ENCODE peak calls at places on chromosomes 4 and X, in five cellular contexts. K is transverse colon, E is lower lobe of right lung, B is left lung, L is DND-41. W is an unnamed sample. For H3K9me3, the result is how much of the 10 kb centered on the place peaks cover.

GRCh38 chrX:150984164-150984824 is 1.2 kb downstream of the HMGB3 start:
- DNase-seq in K (no peak), E (no peak), B (no peak), L (peak), W (no peak)

GRCh38 chr4:165481458-165481857 is 102.7 kb downstream of the CPE start:
- DNase-seq in K (no peak), E (no peak), B (no peak), L (no peak), W (no peak)

GRCh38 chrX:101208152-101208905 is 11.3 kb upstream of the DRP2 start:
- DNase-seq in K (no peak), E (no peak), B (no peak), L (no peak), W (no peak)

GRCh38 chrX:20217279-20217678 is 49.4 kb downstream of the RPS6KA3 start:
- DNase-seq in K (no peak), E (no peak), B (no peak), L (no peak), W (no peak)

GRCh38 chrX:29662101-29662500 is 553.3 kb upstream of the MAGEB2 start:
- DNase-seq in K (no peak), E (no peak), B (no peak), L (no peak), W (no peak)

GRCh38 chr4:73621357-73621756 is 1.1 kb upstream of the RASSF6 start:
- DNase-seq in K (no peak), E (no peak), B (no peak), L (no peak), W (no peak)

GRCh38 chr4:103415801-103416200 is 217.7 kb upstream of the CENPE start:
- DNase-seq in K (no peak), E (no peak), B (no peak), L (peak), W (no peak)

GRCh38 chr4:83535520-83535944 is 376 bp upstream of the GPAT3 start:
- DNase-seq in K (peak), E (peak), B (peak), L (no peak), W (no peak)

GRCh38 chr4:177596035-177596434 is 153.8 kb upstream of the AGA start:
- DNase-seq in K (no peak), E (no peak), B (no peak), L (peak), W (peak)

GRCh38 chrX:136652822-136653723 is 5.1 kb downstream of the CD40LG start:
- DNase-seq in K (no peak), E (no peak), B (no peak), L (no peak), W (no peak)
- H3K27ac ChIP-seq in K (no peak), E (no peak), B (no peak), L (no peak), W (no peak)

DNA sequence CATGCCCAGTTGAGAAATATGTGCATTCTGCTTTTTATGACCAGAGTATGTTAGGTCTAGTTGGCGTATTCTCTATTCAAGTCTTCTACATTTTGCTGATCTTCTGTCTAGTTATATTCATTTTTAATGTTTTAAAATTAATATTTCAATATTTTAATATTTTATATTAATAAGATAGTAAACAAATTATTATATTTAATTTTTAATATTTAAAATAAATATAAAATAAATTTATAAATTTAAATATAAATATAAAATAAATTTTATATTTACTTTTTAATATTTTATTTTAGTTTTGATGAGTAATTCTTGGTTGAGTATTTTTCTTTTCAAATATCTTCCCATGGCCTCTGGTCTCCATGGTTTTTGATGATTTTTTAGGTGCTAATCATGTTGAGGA is 123.8 kb downstream of the GABRA2 start:
- DNase-seq in K (no peak), E (no peak), B (no peak), L (no peak), W (no peak)
- H3K9me3 ChIP-seq in K (under half), E (under half), B (under half), L (under half), W (under half)

GRCh38 chrX:123990602-123991001 is 29.1 kb downstream of the STAG2 start:
- DNase-seq in K (no peak), E (no peak), B (no peak), L (no peak), W (no peak)

GRCh38 chrX:123989235-123989634 is 27.7 kb downstream of the STAG2 start:
- DNase-seq in K (no peak), E (no peak), B (no peak), L (no peak), W (no peak)

GRCh38 chrX:123988423-123989116 is 27.1 kb downstream of the STAG2 start:
- DNase-seq in K (no peak), E (no peak), B (no peak), L (no peak), W (no peak)

GRCh38 chrX:123993326-123993725 is 31.8 kb downstream of the STAG2 start:
- DNase-seq in K (no peak), E (no peak), B (no peak), L (no peak), W (no peak)

DNA sequence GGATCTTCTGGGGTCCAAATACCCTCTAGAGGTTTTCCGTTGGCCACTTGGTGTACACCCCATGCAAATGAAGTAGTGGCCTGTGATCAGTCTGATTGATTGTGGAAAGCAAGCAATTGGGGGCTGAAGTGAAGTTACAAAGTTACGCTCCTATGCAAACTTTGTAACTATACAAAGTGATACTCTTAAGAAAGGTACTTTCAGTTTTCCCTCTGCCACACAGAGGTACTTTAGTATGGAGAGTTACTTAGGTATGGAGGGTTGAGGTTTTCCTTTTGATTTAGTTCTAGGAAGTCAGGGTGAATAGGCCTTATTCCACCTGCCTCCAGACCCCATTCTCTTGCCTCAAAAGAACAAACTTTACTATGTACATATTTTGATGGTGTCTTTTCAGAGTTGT is 28.7 kb downstream of the STAG2 start:
- DNase-seq in K (no peak), E (no peak), B (no peak), L (no peak), W (no peak)
- H3K27ac ChIP-seq in K (no peak), E (no peak), B (no peak), L (no peak), W (no peak)

GRCh38 chr4:5774416-5775056 is 63.5 kb downstream of the EVC start:
- DNase-seq in K (no peak), E (no peak), B (no peak), L (no peak), W (no peak)

GRCh38 chr4:5772528-5773270 is 61.7 kb downstream of the EVC start:
- DNase-seq in K (no peak), E (no peak), B (no peak), L (no peak), W (no peak)

GRCh38 chr4:5776510-5776909 is 65.5 kb downstream of the EVC start:
- DNase-seq in K (no peak), E (no peak), B (no peak), L (no peak), W (no peak)

GRCh38 chr4:5770051-5770450 is 59.0 kb downstream of the EVC start:
- DNase-seq in K (no peak), E (no peak), B (no peak), L (no peak), W (no peak)

DNA sequence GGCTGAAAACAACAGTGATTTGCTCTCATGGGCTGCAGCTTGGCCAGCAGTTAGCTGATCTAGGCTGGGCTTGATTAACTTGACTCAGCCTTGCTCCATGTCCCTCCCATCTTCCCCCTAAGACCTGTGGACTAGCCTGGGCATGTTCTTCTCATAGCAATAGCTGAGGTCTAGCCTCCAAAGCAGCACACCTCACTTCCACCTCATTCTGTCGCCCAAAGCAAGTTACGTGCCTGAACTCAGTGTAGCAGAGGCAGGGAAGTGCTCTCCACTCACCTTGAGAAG is 62.2 kb downstream of the EVC start:
- DNase-seq in K (no peak), E (no peak), B (no peak), L (no peak), W (peak)
- H3K9me3 ChIP-seq in K (under half), E (under half), B (under half), L (under half), W (under half)

DNA sequence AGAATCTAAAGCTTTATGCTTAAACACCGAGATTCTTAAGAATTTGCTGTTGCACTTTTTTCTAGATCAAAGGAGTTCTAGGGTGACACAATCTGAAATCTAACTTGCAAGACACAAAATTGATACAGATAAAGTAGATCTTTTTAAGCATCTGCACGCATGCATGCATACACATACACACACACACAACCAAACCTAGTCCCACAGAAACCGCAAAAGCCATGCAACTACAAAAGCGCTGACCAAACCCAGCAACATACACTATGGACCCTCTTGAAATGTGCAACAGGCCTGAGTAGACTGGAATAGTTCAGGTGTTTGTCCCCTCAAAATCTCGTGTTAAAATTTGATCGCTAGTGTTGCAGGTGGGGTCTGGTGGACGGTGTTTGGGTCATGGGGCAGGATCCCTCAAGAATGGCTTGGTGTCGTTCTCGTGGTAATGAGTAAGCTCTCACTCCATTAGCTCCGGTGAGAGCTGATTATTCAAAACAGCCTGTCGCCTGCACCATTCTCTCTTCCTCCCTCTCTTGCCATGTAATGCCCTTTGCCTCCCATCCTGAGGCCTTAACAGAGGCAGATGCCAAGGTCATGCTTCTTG is 52.7 kb downstream of the IRF2 start:
- DNase-seq in K (no peak), E (no peak), B (no peak), L (no peak), W (no peak)
- H3K27ac ChIP-seq in K (peak), E (no peak), B (no peak), L (no peak), W (no peak)

DNA sequence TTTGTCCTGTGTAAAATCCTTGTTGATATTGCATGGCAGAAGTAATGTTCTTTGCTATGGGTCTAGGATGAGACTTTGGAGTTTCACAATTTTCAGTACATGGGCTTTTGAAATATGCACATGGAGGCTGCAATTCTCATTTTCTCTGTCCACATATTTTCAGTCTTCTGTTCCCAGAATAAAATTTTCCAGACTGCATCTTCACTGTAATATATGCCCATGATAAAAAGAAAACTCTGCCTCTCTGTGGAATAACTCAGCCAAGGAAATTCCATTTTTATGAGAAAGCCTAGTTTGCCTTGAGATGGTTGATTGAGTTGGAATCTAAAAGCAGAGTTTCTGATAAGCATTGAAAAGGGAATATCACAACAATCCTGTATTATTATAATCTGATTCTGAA is 601.4 kb upstream of the AADAT start:
- DNase-seq in K (no peak), E (no peak), B (no peak), L (no peak), W (no peak)
- H3K9me3 ChIP-seq in K (under half), E (under half), B (under half), L (under half), W (under half)

DNA sequence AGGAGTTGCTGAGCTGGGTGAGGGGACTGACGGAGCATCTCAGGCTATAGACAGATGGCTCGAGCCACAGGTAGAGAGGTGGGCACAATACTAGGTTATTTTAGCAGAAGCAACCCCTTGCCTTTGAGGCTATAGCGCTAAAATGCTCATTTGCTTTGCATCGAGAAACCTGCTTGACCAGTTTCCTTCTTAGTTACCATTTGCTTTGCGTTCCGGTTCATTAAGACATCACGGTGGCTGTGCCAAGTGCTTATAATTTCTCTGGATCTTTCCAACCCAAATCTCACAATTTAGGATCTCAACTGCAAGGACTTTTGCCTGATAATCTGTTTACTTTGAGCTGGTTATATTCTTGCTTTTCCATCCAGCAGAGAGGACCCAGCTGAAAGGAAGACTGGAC is 40.8 kb downstream of the DLG3 start:
- DNase-seq in K (no peak), E (no peak), B (no peak), L (no peak), W (no peak)
- H3K27ac ChIP-seq in K (peak), E (no peak), B (no peak), L (no peak), W (no peak)

GRCh38 chrX:47992093-47992375 is 11.8 kb downstream of the ZNF182 start:
- DNase-seq in K (no peak), E (no peak), B (no peak), L (no peak), W (no peak)
- H3K9me3 ChIP-seq in K (under half), E (under half), B (under half), L (under half), W (under half)